ENCODE peak calls at places on chromosomes 13 and 19, in eight cellular contexts. P is frontal cortex, E is cardiac fibroblast, A is NCI-H2081 treated with DMSO at 0.1 percent for 48 hours, T is T follicular helper cell, X is left colon, M is upper lobe of left lung, C is osteocyte. R is an unnamed sample.

GRCh38 chr13:63948045-63948444 is 2532.4 kb upstream of the PCDH20 start:
- DNase-seq in X (no peak), C (no peak), M (no peak), T (no peak), P (no peak), E (peak), A (no peak), R (no peak)

GRCh38 chr19:57269515-57270250 is 10.6 kb upstream of the ZNF460 start:
- DNase-seq in X (no peak), C (peak), E (peak), A (no peak), T (no peak), P (no peak), M (no peak), R (no peak)

GRCh38 chr19:6071103-6071485 is 39.2 kb downstream of the RFX2 start:
- DNase-seq in M (no peak), A (no peak), C (no peak), X (peak), P (no peak), E (peak), T (no peak), R (no peak)

GRCh38 chr13:49044849-49045248 is 69.1 kb downstream of the FNDC3A start:
- DNase-seq in E (no peak), P (no peak), T (no peak), A (no peak), X (no peak), C (no peak), M (no peak), R (no peak)

GRCh38 chr13:31870511-31870910 is 131.2 kb downstream of the RXFP2 start:
- DNase-seq in C (no peak), T (no peak), A (no peak), E (peak), X (no peak), M (no peak), P (no peak), R (no peak)

GRCh38 chr13:30126903-30127428 is 180.4 kb downstream of the KATNAL1 start:
- DNase-seq in P (no peak), C (no peak), X (no peak), T (no peak), M (no peak), E (no peak), A (no peak), R (no peak)

GRCh38 chr19:47483800-47484690 is at the start of gene KPTN:
- DNase-seq in X (peak), A (peak), T (peak), E (peak), P (peak), C (peak), M (peak), R (peak)

GRCh38 chr19:2309734-2310362 is 1.9 kb upstream of the LINGO3 start:
- DNase-seq in E (peak), A (peak), M (no peak), C (no peak), X (no peak), T (no peak), P (peak), R (no peak)

GRCh38 chr13:24270639-24271131 is 38.7 kb upstream of the C1QTNF9 start:
- DNase-seq in A (no peak), P (peak), X (peak), T (peak), C (no peak), E (peak), M (peak), R (peak)

GRCh38 chr13:104837756-104838155 is 1697.7 kb downstream of the EFNB2 start:
- DNase-seq in X (no peak), M (no peak), P (no peak), C (no peak), T (no peak), A (no peak), E (no peak), R (no peak)

GRCh38 chr13:98108330-98108729 is 34.6 kb upstream of the FARP1 start:
- DNase-seq in E (no peak), X (no peak), C (no peak), P (no peak), M (no peak), T (no peak), A (no peak), R (no peak)

GRCh38 chr13:85525411-85525810 is 273.8 kb downstream of the SLITRK6 start:
- DNase-seq in M (no peak), A (no peak), T (no peak), P (no peak), X (no peak), C (no peak), E (no peak), R (no peak)

R was measured in C1 segment of cervical spinal cord.